ENCODE peak calls at places on chromosomes 5 and 9, in six cellular contexts. One of them, this sample, is unnamed.

GRCh38 chr5:59615272-59615671 is 278.3 kb downstream of the PDE4D start:
- DNase-seq in A549: no peak
- DNase-seq in adrenal gland: no peak
- DNase-seq in small intestine: no peak
- DNase-seq in spleen: no peak
- DNase-seq in NB4: no peak
- DNase-seq in this sample: no peak

GRCh38 chr5:30908356-30908755 is 285.1 kb upstream of the CDH6 start:
- DNase-seq in A549: no peak
- DNase-seq in adrenal gland: no peak
- DNase-seq in small intestine: no peak
- DNase-seq in spleen: no peak
- DNase-seq in NB4: no peak
- DNase-seq in this sample: no peak

GRCh38 chr5:158670199-158670598 is 429.5 kb downstream of the EBF1 start:
- DNase-seq in A549: no peak
- DNase-seq in adrenal gland: no peak
- DNase-seq in small intestine: no peak
- DNase-seq in spleen: no peak
- DNase-seq in NB4: no peak
- DNase-seq in this sample: no peak

GRCh38 chr5:24225051-24225450 is 419.7 kb downstream of the CDH10 start:
- DNase-seq in A549: no peak
- DNase-seq in adrenal gland: no peak
- DNase-seq in small intestine: no peak
- DNase-seq in spleen: no peak
- DNase-seq in NB4: no peak
- DNase-seq in this sample: no peak

GRCh38 chr5:38190111-38190510 is 68.2 kb upstream of the EGFLAM start:
- DNase-seq in A549: no peak
- DNase-seq in adrenal gland: no peak
- DNase-seq in small intestine: no peak
- DNase-seq in spleen: no peak
- DNase-seq in NB4: no peak
- DNase-seq in this sample: no peak

GRCh38 chr9:78031271-78031825 is at the start of gene GNAQ:
- DNase-seq in A549: peak
- DNase-seq in adrenal gland: peak
- DNase-seq in small intestine: no peak
- DNase-seq in spleen: peak
- DNase-seq in NB4: peak
- DNase-seq in this sample: no peak

GRCh38 chr5:102223542-102224444 is 72.3 kb downstream of the SLCO4C1 start:
- DNase-seq in A549: no peak
- DNase-seq in adrenal gland: no peak
- DNase-seq in small intestine: peak
- DNase-seq in spleen: no peak
- DNase-seq in NB4: peak
- DNase-seq in this sample: no peak

GRCh38 chr5:73663161-73663859 is 37.3 kb downstream of the ARHGEF28 start:
- DNase-seq in A549: no peak
- DNase-seq in adrenal gland: no peak
- DNase-seq in small intestine: no peak
- DNase-seq in spleen: no peak
- DNase-seq in NB4: no peak
- DNase-seq in this sample: no peak

GRCh38 chr9:123318192-123318591 is 37.8 kb upstream of the CRB2 start:
- DNase-seq in A549: no peak
- DNase-seq in adrenal gland: no peak
- DNase-seq in small intestine: no peak
- DNase-seq in spleen: peak
- DNase-seq in NB4: no peak
- DNase-seq in this sample: no peak

GRCh38 chr9:99919930-99920329 is 13.5 kb downstream of the STX17 start:
- DNase-seq in A549: no peak
- DNase-seq in adrenal gland: no peak
- DNase-seq in small intestine: no peak
- DNase-seq in spleen: no peak
- DNase-seq in NB4: no peak
- DNase-seq in this sample: no peak

GRCh38 chr9:131094622-131095021 is 1.7 kb upstream of the AIF1L start:
- DNase-seq in A549: no peak
- DNase-seq in adrenal gland: no peak
- DNase-seq in small intestine: no peak
- DNase-seq in spleen: no peak
- DNase-seq in NB4: no peak
- DNase-seq in this sample: no peak

GRCh38 chr9:131505012-131505411 is 2.3 kb downstream of the POMT1 start:
- DNase-seq in A549: no peak
- DNase-seq in adrenal gland: no peak
- DNase-seq in small intestine: no peak
- DNase-seq in spleen: no peak
- DNase-seq in NB4: no peak
- DNase-seq in this sample: no peak

GRCh38 chr5:164597293-164597900 is 1092.0 kb downstream of the MAT2B start:
- DNase-seq in A549: no peak
- DNase-seq in adrenal gland: no peak
- DNase-seq in small intestine: peak
- DNase-seq in spleen: no peak
- DNase-seq in NB4: peak
- DNase-seq in this sample: no peak

GRCh38 chr5:165224366-165224765 is 1718.9 kb downstream of the MAT2B start:
- DNase-seq in A549: no peak
- DNase-seq in adrenal gland: no peak
- DNase-seq in small intestine: no peak
- DNase-seq in spleen: no peak
- DNase-seq in NB4: no peak
- DNase-seq in this sample: no peak

GRCh38 chr9:112867275-112867991 is 23.2 kb downstream of the SLC46A2 start:
- DNase-seq in A549: peak
- DNase-seq in adrenal gland: no peak
- DNase-seq in small intestine: peak
- DNase-seq in spleen: no peak
- DNase-seq in NB4: peak
- DNase-seq in this sample: peak

GRCh38 chr5:116371935-116372334 is 202.7 kb downstream of the SEMA6A start:
- DNase-seq in A549: no peak
- DNase-seq in adrenal gland: no peak
- DNase-seq in small intestine: no peak
- DNase-seq in spleen: no peak
- DNase-seq in NB4: peak
- DNase-seq in this sample: no peak

GRCh38 chr9:78756813-78757510 is 460.0 kb downstream of the PSAT1 start:
- DNase-seq in A549: no peak
- DNase-seq in adrenal gland: no peak
- DNase-seq in small intestine: no peak
- DNase-seq in spleen: no peak
- DNase-seq in NB4: no peak
- DNase-seq in this sample: no peak

GRCh38 chr5:87385794-87386193 is 26.9 kb downstream of the CCNH start:
- DNase-seq in A549: no peak
- DNase-seq in adrenal gland: no peak
- DNase-seq in small intestine: peak
- DNase-seq in spleen: no peak
- DNase-seq in NB4: no peak
- DNase-seq in this sample: no peak

GRCh38 chr9:137461663-137462395 is 2.7 kb upstream of the NSMF start:
- DNase-seq in A549: peak
- DNase-seq in adrenal gland: peak
- DNase-seq in small intestine: peak
- DNase-seq in spleen: peak
- DNase-seq in NB4: peak
- DNase-seq in this sample: no peak

GRCh38 chr9:78821126-78821822 is 524.3 kb downstream of the PSAT1 start:
- DNase-seq in A549: peak
- DNase-seq in adrenal gland: peak
- DNase-seq in small intestine: peak
- DNase-seq in spleen: no peak
- DNase-seq in NB4: peak
- DNase-seq in this sample: no peak

GRCh38 chr5:32057157-32058096 is 116.7 kb downstream of the GOLPH3 start:
- DNase-seq in A549: peak
- DNase-seq in adrenal gland: no peak
- DNase-seq in small intestine: no peak
- DNase-seq in spleen: no peak
- DNase-seq in NB4: no peak
- DNase-seq in this sample: peak

GRCh38 chr9:132663120-132663519 is 6.7 kb downstream of the DDX31 start:
- DNase-seq in A549: no peak
- DNase-seq in adrenal gland: no peak
- DNase-seq in small intestine: no peak
- DNase-seq in spleen: no peak
- DNase-seq in NB4: no peak
- DNase-seq in this sample: no peak

GRCh38 chr5:24161559-24161958 is 483.2 kb downstream of the CDH10 start:
- DNase-seq in A549: no peak
- DNase-seq in adrenal gland: no peak
- DNase-seq in small intestine: no peak
- DNase-seq in spleen: no peak
- DNase-seq in NB4: no peak
- DNase-seq in this sample: no peak

GRCh38 chr5:110903966-110904365 is 165.2 kb downstream of the SLC25A46 start:
- DNase-seq in A549: no peak
- DNase-seq in adrenal gland: no peak
- DNase-seq in small intestine: no peak
- DNase-seq in spleen: no peak
- DNase-seq in NB4: no peak
- DNase-seq in this sample: no peak

DNA sequence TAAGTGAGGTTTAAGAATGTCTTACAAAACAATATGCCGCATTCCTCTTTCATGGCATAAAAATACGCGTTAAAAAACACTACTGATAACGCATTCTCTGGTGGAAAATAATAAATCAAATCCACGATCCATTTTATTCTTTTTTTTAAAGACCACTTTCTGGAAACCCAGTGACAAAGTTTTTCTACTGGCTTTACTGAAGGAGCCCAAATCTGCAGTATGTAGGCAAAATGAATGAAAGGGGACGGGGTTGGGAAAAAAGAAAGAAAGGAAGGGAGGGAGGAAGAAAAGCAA is 2.0 kb downstream of the SV2C start:
- DNase-seq in A549: no peak
- DNase-seq in adrenal gland: no peak
- DNase-seq in small intestine: no peak
- DNase-seq in spleen: no peak
- DNase-seq in NB4: no peak
- DNase-seq in this sample: no peak
- H3K4me3 ChIP-seq in A549: no peak
- H3K4me3 ChIP-seq in adrenal gland: no peak
- H3K4me3 ChIP-seq in small intestine: no peak
- H3K4me3 ChIP-seq in spleen: no peak
- H3K4me3 ChIP-seq in NB4: no peak
- H3K4me3 ChIP-seq in this sample: no peak

GRCh38 chr9:127721391-127721821 is 5.5 kb downstream of the TTC16 start:
- DNase-seq in A549: peak
- DNase-seq in adrenal gland: no peak
- DNase-seq in small intestine: peak
- DNase-seq in spleen: no peak
- DNase-seq in NB4: no peak
- DNase-seq in this sample: no peak
- H3K4me3 ChIP-seq in A549: no peak
- H3K4me3 ChIP-seq in adrenal gland: no peak
- H3K4me3 ChIP-seq in small intestine: no peak
- H3K4me3 ChIP-seq in spleen: no peak
- H3K4me3 ChIP-seq in NB4: no peak
- H3K4me3 ChIP-seq in this sample: no peak

DNA sequence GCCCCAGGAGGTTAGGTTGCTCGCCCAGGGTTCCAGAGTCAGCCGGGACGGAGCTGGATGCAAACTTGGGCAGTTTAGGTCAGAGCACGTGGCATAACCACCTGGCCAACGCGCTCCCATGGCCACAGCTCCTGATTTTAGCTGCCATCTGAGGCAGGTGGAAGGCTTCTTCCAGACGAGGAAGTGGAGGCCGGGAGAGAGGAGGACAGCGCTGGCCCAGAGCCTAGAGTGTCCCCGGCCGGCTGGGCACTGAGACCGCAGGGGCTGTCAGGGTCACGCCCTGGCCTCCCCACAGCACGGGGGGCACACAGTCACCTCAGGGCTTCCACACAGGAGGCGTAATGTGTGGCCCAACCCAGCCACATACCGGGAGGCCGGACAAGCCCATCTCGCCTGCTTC is 16.1 kb upstream of the PHYKPL start:
- DNase-seq in A549: no peak
- DNase-seq in adrenal gland: no peak
- DNase-seq in small intestine: no peak
- DNase-seq in spleen: no peak
- DNase-seq in NB4: no peak
- DNase-seq in this sample: no peak
- H3K4me3 ChIP-seq in A549: no peak
- H3K4me3 ChIP-seq in adrenal gland: no peak
- H3K4me3 ChIP-seq in small intestine: no peak
- H3K4me3 ChIP-seq in spleen: no peak
- H3K4me3 ChIP-seq in NB4: no peak
- H3K4me3 ChIP-seq in this sample: no peak

GRCh38 chr9:129139233-129139992 is 28.2 kb downstream of the PTPA start:
- DNase-seq in A549: peak
- DNase-seq in adrenal gland: peak
- DNase-seq in small intestine: peak
- DNase-seq in spleen: peak
- DNase-seq in NB4: peak
- DNase-seq in this sample: peak

GRCh38 chr9:129137292-129138143 is 26.3 kb downstream of the PTPA start:
- DNase-seq in A549: no peak
- DNase-seq in adrenal gland: no peak
- DNase-seq in small intestine: no peak
- DNase-seq in spleen: no peak
- DNase-seq in NB4: no peak
- DNase-seq in this sample: no peak

GRCh38 chr9:129138144-129138462 is 26.9 kb downstream of the PTPA start:
- DNase-seq in A549: no peak
- DNase-seq in adrenal gland: no peak
- DNase-seq in small intestine: no peak
- DNase-seq in spleen: no peak
- DNase-seq in NB4: no peak
- DNase-seq in this sample: no peak

GRCh38 chr9:129139993-129140396 is 28.8 kb downstream of the PTPA start:
- DNase-seq in A549: peak
- DNase-seq in adrenal gland: peak
- DNase-seq in small intestine: peak
- DNase-seq in spleen: peak
- DNase-seq in NB4: peak
- DNase-seq in this sample: peak

DNA sequence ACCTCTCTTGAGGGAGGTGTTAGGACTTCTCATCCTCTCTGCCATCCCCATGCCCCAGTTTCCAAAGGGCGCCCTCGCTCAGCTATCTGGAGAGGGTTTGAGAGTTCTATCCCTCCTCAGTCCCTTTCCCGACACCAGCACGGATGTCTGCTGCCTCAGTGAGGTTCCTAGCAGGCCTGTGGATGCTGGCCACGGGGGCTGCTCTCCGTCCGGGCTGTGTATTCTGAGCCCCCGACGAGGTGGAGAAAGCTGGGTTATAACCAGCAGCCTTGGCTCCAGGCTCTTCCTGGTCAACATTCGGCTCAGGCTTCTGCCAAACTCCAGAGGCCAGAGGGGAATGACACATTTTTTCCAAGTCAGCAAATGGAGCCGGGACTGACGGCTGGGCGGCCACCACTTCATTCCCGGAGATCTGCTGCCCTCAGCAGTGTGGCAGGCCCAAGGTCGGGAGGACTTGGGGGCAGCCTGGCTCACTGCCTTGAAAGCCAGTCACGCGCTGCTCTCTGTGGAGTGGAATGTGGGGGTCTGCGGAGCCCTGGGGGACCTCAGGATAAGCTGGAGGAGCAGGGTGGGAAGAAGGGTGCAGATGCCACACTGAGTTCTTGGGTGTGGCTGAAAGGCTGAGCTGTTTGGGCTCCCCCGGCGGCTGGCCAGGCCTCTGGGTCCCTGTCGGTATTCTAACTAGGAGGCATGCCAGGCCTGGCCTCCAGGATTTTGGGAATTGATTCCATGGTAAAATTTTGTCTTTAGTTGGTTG is 27.4 kb downstream of the PTPA start:
- DNase-seq in A549: no peak
- DNase-seq in adrenal gland: peak
- DNase-seq in small intestine: no peak
- DNase-seq in spleen: peak
- DNase-seq in NB4: no peak
- DNase-seq in this sample: no peak
- H3K4me3 ChIP-seq in A549: no peak
- H3K4me3 ChIP-seq in adrenal gland: no peak
- H3K4me3 ChIP-seq in small intestine: no peak
- H3K4me3 ChIP-seq in spleen: no peak
- H3K4me3 ChIP-seq in NB4: no peak
- H3K4me3 ChIP-seq in this sample: no peak